ENCODE peak calls at places on chromosome 4, in nine cellular contexts. S, K, C, Y, E, I, O, A and G are unnamed samples.

GRCh38 chr4:83516042-83516772 is 19.7 kb upstream of the GPAT3 start:
- DNase-seq in S (peak), K (peak), C (no peak), Y (peak), E (no peak), I (no peak), O (no peak), A (no peak), G (no peak)

GRCh38 chr4:97653701-97654100 is 489.6 kb downstream of the STPG2 start:
- DNase-seq in S (no peak), K (no peak), C (no peak), Y (no peak), E (no peak), I (no peak), O (no peak), A (no peak), G (no peak)

GRCh38 chr4:25908491-25908901 is 5.5 kb upstream of the SMIM20 start:
- DNase-seq in S (peak), K (peak), C (no peak), Y (peak), E (no peak), I (no peak), O (no peak), A (peak), G (no peak)

GRCh38 chr4:26692014-26692726 is 108.3 kb downstream of the TBC1D19 start:
- DNase-seq in S (no peak), K (peak), C (no peak), Y (peak), E (no peak), I (no peak), O (no peak), A (no peak), G (no peak)

GRCh38 chr4:110636677-110637407 is 14.0 kb upstream of the PITX2 start:
- DNase-seq in S (peak), K (no peak), C (no peak), Y (peak), E (peak), I (no peak), O (no peak), A (no peak), G (no peak)

GRCh38 chr4:159046683-159047082 is 56.2 kb upstream of the RAPGEF2 start:
- DNase-seq in S (no peak), K (no peak), C (no peak), Y (no peak), E (no peak), I (no peak), O (no peak), A (no peak), G (no peak)

GRCh38 chr4:6902318-6903042 is 7.1 kb upstream of the TBC1D14 start:
- DNase-seq in S (no peak), K (no peak), C (no peak), Y (no peak), E (no peak), I (peak), O (no peak), A (no peak), G (no peak)

GRCh38 chr4:17385403-17385802 is 126.5 kb downstream of the QDPR start:
- DNase-seq in S (peak), K (no peak), C (no peak), Y (peak), E (no peak), I (no peak), O (no peak), A (no peak), G (peak)

GRCh38 chr4:183798249-183798920 is 106.7 kb upstream of the STOX2 start:
- DNase-seq in S (no peak), K (no peak), C (no peak), Y (no peak), E (peak), I (no peak), O (no peak), A (no peak), G (peak)

GRCh38 chr4:179307297-179308136 is 1865.3 kb upstream of the AGA start:
- DNase-seq in S (no peak), K (peak), C (no peak), Y (peak), E (peak), I (no peak), O (no peak), A (no peak), G (peak)

GRCh38 chr4:180394307-180394706 is 1848.9 kb upstream of the TENM3 start:
- DNase-seq in S (no peak), K (no peak), C (no peak), Y (no peak), E (no peak), I (no peak), O (no peak), A (no peak), G (no peak)

GRCh38 chr4:46462746-46463145 is 72.8 kb upstream of the GABRA2 start:
- DNase-seq in S (no peak), K (no peak), C (no peak), Y (no peak), E (no peak), I (no peak), O (no peak), A (no peak), G (no peak)

GRCh38 chr4:188665466-188665865 is 526.2 kb downstream of the TRIML1 start:
- DNase-seq in S (no peak), K (no peak), C (no peak), Y (no peak), E (no peak), I (no peak), O (no peak), A (no peak), G (no peak)
- TF ChIP-seq CTCF in S (no peak), K (no peak), C (no peak), Y (no peak), E (no peak), I (no peak), O (no peak), A (no peak), G (no peak)

DNA sequence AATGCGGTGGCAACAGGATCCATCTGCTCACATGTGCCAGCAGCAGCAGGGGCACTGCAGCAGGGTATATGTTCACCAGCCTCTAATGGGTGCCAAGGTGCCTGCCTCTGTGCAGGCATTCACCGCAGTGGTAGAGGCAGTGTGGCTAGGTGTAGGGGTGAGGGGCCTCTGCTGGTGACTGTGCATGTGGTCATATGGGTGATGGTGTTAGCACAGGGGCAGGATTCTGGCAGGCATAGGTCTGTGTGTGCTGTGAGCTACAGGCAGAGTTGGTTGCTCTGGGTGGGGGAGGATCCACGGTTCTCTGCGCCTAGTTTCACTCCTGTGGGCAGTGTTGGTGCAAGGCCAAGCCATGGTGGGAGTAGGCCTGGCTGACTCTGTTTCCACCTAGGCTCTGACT is 566.5 kb upstream of the GNPDA2 start:
- DNase-seq in S (no peak), K (no peak), C (no peak), Y (no peak), E (no peak), I (no peak), O (no peak), A (no peak), G (no peak)
- TF ChIP-seq CTCF in S (no peak), K (no peak), C (no peak), Y (no peak), E (no peak), I (no peak), O (no peak), A (no peak), G (no peak)

GRCh38 chr4:139700568-139700967 is 34.9 kb downstream of the MGST2 start:
- DNase-seq in S (no peak), K (no peak), C (no peak), Y (no peak), E (no peak), I (no peak), O (no peak), A (no peak), G (no peak)

GRCh38 chr4:139710073-139710472 is 44.5 kb downstream of the MGST2 start:
- DNase-seq in S (no peak), K (no peak), C (no peak), Y (peak), E (no peak), I (no peak), O (no peak), A (no peak), G (no peak)

GRCh38 chr4:139709660-139710059 is 44.0 kb downstream of the MGST2 start:
- DNase-seq in S (no peak), K (no peak), C (no peak), Y (no peak), E (no peak), I (no peak), O (no peak), A (no peak), G (no peak)

DNA sequence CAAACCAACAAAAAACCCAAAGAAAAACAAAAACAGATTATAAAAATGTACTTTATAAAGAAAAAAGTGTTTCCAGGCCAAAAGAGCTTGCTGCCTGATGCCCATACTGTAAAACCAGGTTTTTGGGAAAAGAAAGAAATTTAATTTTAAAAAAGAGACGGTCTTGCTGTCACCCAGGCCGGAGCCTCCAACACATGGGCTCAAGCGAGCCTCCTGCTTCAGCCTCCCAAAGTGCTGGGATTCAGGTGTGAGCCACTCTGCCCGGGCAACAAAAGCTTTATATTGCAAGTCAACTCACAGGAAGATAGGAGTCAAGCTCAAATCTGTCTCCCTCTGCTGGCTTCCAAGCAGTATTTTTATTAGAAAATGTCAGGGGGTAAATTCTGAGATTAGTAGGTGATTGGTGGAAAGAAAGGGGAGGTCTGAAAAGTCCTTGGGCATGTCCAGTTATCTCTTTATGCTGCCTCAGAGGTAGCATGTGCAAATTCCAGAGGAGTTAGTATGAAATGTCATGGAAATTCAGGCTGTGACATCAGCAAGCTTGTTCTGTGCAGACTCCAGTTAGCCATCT is 39.4 kb downstream of the MGST2 start:
- DNase-seq in S (no peak), K (peak), C (no peak), Y (peak), E (no peak), I (no peak), O (no peak), A (no peak), G (no peak)
- TF ChIP-seq CTCF in S (peak), K (peak), C (no peak), Y (no peak), E (peak), I (no peak), O (peak), A (no peak), G (peak)

GRCh38 chr4:103996637-103997036 is 276.9 kb upstream of the TACR3 start:
- DNase-seq in S (peak), K (peak), C (no peak), Y (no peak), E (peak), I (peak), O (no peak), A (peak), G (no peak)

GRCh38 chr4:103998752-103999151 is 279.0 kb upstream of the TACR3 start:
- DNase-seq in S (no peak), K (no peak), C (no peak), Y (no peak), E (no peak), I (no peak), O (no peak), A (no peak), G (no peak)

GRCh38 chr4:103994059-103994458 is 274.3 kb upstream of the TACR3 start:
- DNase-seq in S (no peak), K (peak), C (no peak), Y (no peak), E (no peak), I (no peak), O (no peak), A (no peak), G (no peak)

GRCh38 chr4:103996059-103996458 is 276.3 kb upstream of the TACR3 start:
- DNase-seq in S (no peak), K (peak), C (no peak), Y (no peak), E (no peak), I (no peak), O (no peak), A (no peak), G (no peak)
- TF ChIP-seq CTCF in S (no peak), K (peak), C (no peak), Y (no peak), E (no peak), I (no peak), O (no peak), A (peak), G (no peak)

DNA sequence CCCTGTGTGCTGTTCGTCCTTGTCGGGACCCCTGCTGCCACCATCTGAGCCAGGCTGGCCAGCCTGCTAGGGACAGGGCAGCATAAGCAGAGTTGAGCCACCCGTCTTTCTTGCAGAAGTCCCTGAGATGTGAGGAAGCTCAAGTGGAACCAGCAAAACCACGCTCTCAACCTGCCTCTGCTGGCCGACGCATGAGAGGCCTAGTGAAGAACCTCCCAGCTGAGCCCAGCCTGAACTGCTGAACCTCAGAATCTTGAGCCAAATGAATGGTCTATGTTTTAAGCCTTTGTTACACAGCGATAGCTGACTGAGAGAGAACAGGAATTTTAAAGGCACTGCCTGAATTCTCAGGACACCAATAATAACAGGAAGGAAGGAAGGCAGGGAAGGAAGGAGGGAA is 98.9 kb upstream of the ADRA2C start:
- DNase-seq in S (no peak), K (no peak), C (no peak), Y (no peak), E (no peak), I (no peak), O (no peak), A (no peak), G (no peak)
- TF ChIP-seq CTCF in S (no peak), K (no peak), C (no peak), Y (no peak), E (no peak), I (no peak), O (no peak), A (no peak), G (no peak)

GRCh38 chr4:61505773-61506640 is 305.9 kb downstream of the ADGRL3 start:
- DNase-seq in S (no peak), K (no peak), C (no peak), Y (no peak), E (no peak), I (no peak), O (no peak), A (no peak), G (no peak)

GRCh38 chr4:61511716-61512488 is 311.8 kb downstream of the ADGRL3 start:
- DNase-seq in S (no peak), K (peak), C (no peak), Y (peak), E (no peak), I (no peak), O (no peak), A (no peak), G (no peak)

GRCh38 chr4:61501812-61502211 is 301.7 kb downstream of the ADGRL3 start:
- DNase-seq in S (no peak), K (no peak), C (no peak), Y (no peak), E (no peak), I (no peak), O (no peak), A (no peak), G (no peak)

GRCh38 chr4:61507091-61507490 is 307.0 kb downstream of the ADGRL3 start:
- DNase-seq in S (no peak), K (no peak), C (no peak), Y (no peak), E (no peak), I (no peak), O (no peak), A (no peak), G (no peak)
- TF ChIP-seq CTCF in S (no peak), K (no peak), C (no peak), Y (no peak), E (no peak), I (no peak), O (no peak), A (no peak), G (no peak)

GRCh38 chr4:145097331-145097820 is 620 bp downstream of the ANAPC10 start:
- DNase-seq in S (no peak), K (peak), C (no peak), Y (no peak), E (no peak), I (no peak), O (no peak), A (no peak), G (no peak)

GRCh38 chr4:145101091-145101490 is 3.0 kb downstream of the ABCE1 start:
- DNase-seq in S (no peak), K (no peak), C (no peak), Y (no peak), E (no peak), I (no peak), O (no peak), A (no peak), G (no peak)

GRCh38 chr4:145099653-145100052 is 1.5 kb downstream of the ABCE1 start:
- DNase-seq in S (no peak), K (peak), C (no peak), Y (peak), E (no peak), I (no peak), O (no peak), A (no peak), G (no peak)

GRCh38 chr4:145098675-145099037 is 545 bp downstream of the ABCE1 start:
- DNase-seq in S (peak), K (peak), C (no peak), Y (peak), E (no peak), I (no peak), O (no peak), A (no peak), G (peak)

DNA sequence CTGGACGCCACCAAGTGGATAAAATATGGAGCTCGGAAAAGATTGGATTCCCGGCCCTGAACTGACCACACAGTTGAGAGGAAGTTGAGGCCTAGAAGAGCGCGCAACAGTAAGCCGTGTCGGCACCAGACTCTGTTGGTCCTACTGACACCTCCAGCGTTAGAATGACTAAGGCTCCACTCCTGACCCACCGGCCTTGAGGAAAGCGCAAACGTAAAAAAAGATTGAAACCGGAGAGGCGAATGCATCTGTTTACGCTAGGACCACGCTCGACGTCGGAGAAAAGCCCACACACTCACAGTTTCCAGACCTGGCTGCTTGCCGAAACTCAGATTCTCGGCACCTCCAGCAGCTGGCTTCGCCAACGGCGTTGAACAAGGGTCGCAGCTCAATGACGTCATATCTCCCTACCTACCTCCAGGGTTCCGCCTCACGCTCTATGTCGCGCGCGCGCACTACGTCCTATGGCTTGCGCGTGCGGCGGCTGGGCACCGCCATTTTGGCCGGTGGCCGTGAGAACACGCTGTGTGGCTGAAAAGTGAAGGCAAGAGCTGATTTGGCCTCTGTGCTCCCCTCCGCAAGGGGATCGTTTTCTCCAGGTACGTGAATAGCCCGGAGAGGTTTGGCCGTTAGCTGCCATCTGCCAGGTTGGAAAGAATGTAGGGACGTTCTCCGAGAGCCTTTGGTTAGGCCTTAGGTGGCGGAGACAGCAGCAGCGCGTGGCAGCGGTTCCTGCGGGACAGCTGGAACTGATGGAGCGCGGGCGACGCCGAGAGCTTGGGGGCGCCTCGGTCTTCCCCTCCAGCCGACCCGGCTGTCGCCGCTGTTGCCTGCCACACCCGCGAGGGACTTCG is at the start of the genes ABCE1 and ANAPC10:
- DNase-seq in S (peak), K (peak), C (peak), Y (peak), E (peak), I (peak), O (peak), A (peak), G (peak)
- TF ChIP-seq CTCF in S (peak), K (peak), C (peak), Y (peak), E (no peak), I (no peak), O (no peak), A (peak), G (no peak)

GRCh38 chr4:186191266-186192067 is at the start of gene CYP4V2:
- DNase-seq in S (peak), K (peak), C (peak), Y (peak), E (peak), I (peak), O (peak), A (peak), G (peak)
- TF ChIP-seq CTCF in S (no peak), K (no peak), C (peak), Y (peak), E (no peak), I (peak), O (peak), A (peak), G (peak)